ENCODE peak calls at places on chromosomes 7 and 10, in eight cellular contexts. S is CD8-positive, alpha-beta T cell; N is HCT116; U is aorta; G is lung; R is esophagus squamous epithelium; C is lower lobe of right lung; K is substantia nigra. V is an unnamed sample.

GRCh38 chr7:115299379-115300038 is 377.6 kb downstream of the MDFIC start:
- DNase-seq in G (no peak), N (no peak), S (no peak), R (no peak), K (no peak), U (no peak), C (no peak), V (peak)

GRCh38 chr7:140661124-140661523 is 11.6 kb upstream of the ADCK2 start:
- DNase-seq in U (no peak), C (no peak), R (no peak), N (no peak), K (peak), S (no peak), G (no peak), V (no peak)

GRCh38 chr7:30348083-30348560 is 63.7 kb downstream of the ZNRF2 start:
- DNase-seq in G (no peak), C (no peak), K (no peak), U (no peak), N (peak), R (no peak), S (no peak), V (no peak)

GRCh38 chr7:92824450-92824849 is 11.9 kb downstream of the CDK6 start:
- DNase-seq in S (no peak), C (no peak), R (no peak), K (no peak), U (no peak), G (no peak), N (no peak), V (no peak)

GRCh38 chr10:93816123-93816747 is 58.5 kb downstream of the LGI1 start:
- DNase-seq in C (peak), G (peak), S (no peak), K (peak), U (peak), R (no peak), N (peak), V (peak)

GRCh38 chr10:29862926-29863614 is 196.3 kb downstream of the JCAD start:
- DNase-seq in R (no peak), C (no peak), K (no peak), N (peak), U (no peak), S (no peak), G (no peak), V (no peak)

GRCh38 chr10:65565246-65565645 is 1360.6 kb upstream of the LRRTM3 start:
- DNase-seq in S (no peak), U (no peak), G (no peak), K (no peak), C (no peak), R (no peak), N (no peak), V (no peak)

GRCh38 chr7:1863091-1863900 is 193.2 kb downstream of the ELFN1 start:
- DNase-seq in U (no peak), S (no peak), N (no peak), C (no peak), G (no peak), K (no peak), R (no peak), V (no peak)

GRCh38 chr7:120110169-120110568 is 162.8 kb upstream of the KCND2 start:
- DNase-seq in R (no peak), S (no peak), C (no peak), U (no peak), G (no peak), K (no peak), N (no peak), V (peak)

GRCh38 chr10:80538481-80539185 is 931 bp downstream of the SH2D4B start:
- DNase-seq in N (no peak), C (no peak), G (peak), S (no peak), U (no peak), R (no peak), K (no peak), V (no peak)

GRCh38 chr7:30148951-30149459 is 14.2 kb downstream of the MTURN start:
- DNase-seq in K (no peak), G (peak), N (no peak), R (no peak), U (no peak), C (peak), S (no peak), V (no peak)

GRCh38 chr10:821322-821721 is 110.2 kb downstream of the LARP4B start:
- DNase-seq in S (no peak), K (no peak), G (no peak), U (no peak), R (no peak), N (no peak), C (no peak), V (no peak)

GRCh38 chr7:149808311-149808710 is 29.9 kb upstream of the ZNF862 start:
- DNase-seq in R (no peak), C (no peak), S (no peak), K (no peak), G (no peak), U (no peak), N (no peak), V (no peak)

GRCh38 chr7:126979722-126980121 is 273.0 kb downstream of the GRM8 start:
- DNase-seq in R (no peak), U (no peak), C (no peak), N (no peak), K (no peak), G (no peak), S (no peak), V (no peak)

GRCh38 chr7:126840869-126841268 is 411.9 kb downstream of the GRM8 start:
- DNase-seq in K (no peak), R (no peak), U (no peak), S (no peak), G (no peak), N (no peak), C (no peak), V (no peak)

GRCh38 chr10:117710181-117710798 is 167.7 kb downstream of the EMX2 start:
- DNase-seq in G (no peak), N (no peak), S (no peak), C (no peak), K (no peak), R (no peak), U (no peak), V (no peak)

GRCh38 chr10:113524120-113524519 is 28.7 kb upstream of the HABP2 start:
- DNase-seq in K (no peak), C (no peak), R (no peak), U (no peak), S (no peak), G (no peak), N (no peak), V (no peak)

GRCh38 chr10:110083884-110084283 is 76.1 kb downstream of the ADD3 start:
- DNase-seq in C (no peak), N (no peak), U (no peak), G (no peak), R (no peak), S (no peak), K (no peak), V (no peak)

GRCh38 chr7:41110186-41110585 is 592.7 kb downstream of the INHBA start:
- DNase-seq in K (no peak), C (no peak), G (no peak), N (no peak), U (no peak), S (no peak), R (no peak), V (no peak)

GRCh38 chr7:81482600-81483186 is 287.2 kb downstream of the HGF start:
- DNase-seq in K (no peak), U (no peak), N (peak), S (no peak), C (no peak), G (no peak), R (no peak), V (no peak)

GRCh38 chr7:3924277-3924676 is 623.2 kb downstream of the SDK1 start:
- DNase-seq in G (no peak), R (no peak), K (no peak), U (no peak), C (no peak), N (no peak), S (no peak), V (no peak)

GRCh38 chr10:5089869-5090268 is 4.3 kb upstream of the AKR1C3 start:
- DNase-seq in S (no peak), N (peak), K (no peak), C (no peak), G (no peak), R (no peak), U (no peak), V (no peak)

GRCh38 chr7:148719753-148720152 is 21.1 kb downstream of the CUL1 start:
- DNase-seq in R (no peak), S (no peak), K (no peak), N (no peak), G (no peak), U (no peak), C (no peak), V (no peak)

GRCh38 chr7:17044868-17045267 is 163.1 kb upstream of the AGR3 start:
- DNase-seq in K (no peak), R (no peak), S (no peak), C (no peak), U (no peak), G (no peak), N (no peak), V (no peak)

GRCh38 chr7:141369422-141369821 is 181.8 kb upstream of the AGK start:
- DNase-seq in S (no peak), K (no peak), C (no peak), U (no peak), G (no peak), R (no peak), N (no peak), V (no peak)

GRCh38 chr7:103487419-103487818 is 41.4 kb upstream of the SLC26A5 start:
- DNase-seq in U (no peak), N (no peak), S (no peak), C (no peak), G (no peak), K (no peak), R (no peak), V (no peak)

GRCh38 chr10:43354325-43354635 is 17.2 kb upstream of the FXYD4 start:
- DNase-seq in N (no peak), C (no peak), U (no peak), R (no peak), G (no peak), K (no peak), S (no peak), V (no peak)
- H3K27ac ChIP-seq in N (no peak), C (no peak), U (no peak), R (no peak), G (no peak), K (peak), S (no peak), V (no peak)

GRCh38 chr10:15440204-15440711 is 69.2 kb upstream of the FAM171A1 start:
- DNase-seq in G (no peak), U (peak), R (no peak), N (no peak), S (no peak), C (no peak), K (no peak), V (no peak)
- H3K27ac ChIP-seq in G (no peak), U (peak), R (no peak), N (no peak), S (no peak), C (no peak), K (no peak), V (no peak)

GRCh38 chr10:31942892-31943291 is 14.3 kb upstream of the ARHGAP12 start:
- DNase-seq in C (no peak), N (no peak), R (no peak), K (no peak), G (no peak), S (no peak), U (no peak), V (no peak)

GRCh38 chr10:31948021-31948420 is 19.4 kb upstream of the ARHGAP12 start:
- DNase-seq in K (no peak), S (no peak), U (no peak), G (no peak), N (no peak), R (no peak), C (no peak), V (no peak)

GRCh38 chr10:31944071-31944433 is 15.4 kb upstream of the ARHGAP12 start:
- DNase-seq in G (no peak), K (no peak), S (no peak), U (no peak), R (no peak), C (no peak), N (no peak), V (no peak)

GRCh38 chr10:31947144-31947926 is 18.7 kb upstream of the ARHGAP12 start:
- DNase-seq in K (no peak), C (no peak), N (peak), U (no peak), S (no peak), R (no peak), G (no peak), V (no peak)

GRCh38 chr10:31945392-31945791 is 16.8 kb upstream of the ARHGAP12 start:
- DNase-seq in K (no peak), U (no peak), S (no peak), N (no peak), R (no peak), C (no peak), G (no peak), V (no peak)
- H3K27ac ChIP-seq in K (no peak), U (no peak), S (no peak), N (peak), R (no peak), C (no peak), G (no peak), V (no peak)

GRCh38 chr10:72694476-72695369 is 2.8 kb downstream of the MCU start:
- DNase-seq in N (no peak), U (no peak), S (no peak), R (no peak), C (no peak), G (no peak), K (no peak), V (no peak)
- H3K27ac ChIP-seq in N (no peak), U (peak), S (no peak), R (no peak), C (no peak), G (no peak), K (no peak), V (no peak)

GRCh38 chr10:79137404-79137803 is 68.6 kb downstream of the ZMIZ1 start:
- DNase-seq in C (no peak), N (no peak), R (no peak), S (no peak), G (no peak), K (no peak), U (no peak), V (no peak)

GRCh38 chr10:79135790-79136189 is 67.0 kb downstream of the ZMIZ1 start:
- DNase-seq in S (no peak), K (no peak), R (no peak), G (no peak), C (no peak), N (no peak), U (no peak), V (no peak)

GRCh38 chr10:79137826-79138225 is 69.1 kb downstream of the ZMIZ1 start:
- DNase-seq in N (no peak), C (no peak), R (no peak), G (no peak), K (no peak), S (peak), U (peak), V (no peak)

GRCh38 chr10:79138449-79139123 is 69.8 kb downstream of the ZMIZ1 start:
- DNase-seq in K (no peak), U (no peak), G (no peak), N (no peak), S (no peak), C (no peak), R (no peak), V (no peak)

DNA sequence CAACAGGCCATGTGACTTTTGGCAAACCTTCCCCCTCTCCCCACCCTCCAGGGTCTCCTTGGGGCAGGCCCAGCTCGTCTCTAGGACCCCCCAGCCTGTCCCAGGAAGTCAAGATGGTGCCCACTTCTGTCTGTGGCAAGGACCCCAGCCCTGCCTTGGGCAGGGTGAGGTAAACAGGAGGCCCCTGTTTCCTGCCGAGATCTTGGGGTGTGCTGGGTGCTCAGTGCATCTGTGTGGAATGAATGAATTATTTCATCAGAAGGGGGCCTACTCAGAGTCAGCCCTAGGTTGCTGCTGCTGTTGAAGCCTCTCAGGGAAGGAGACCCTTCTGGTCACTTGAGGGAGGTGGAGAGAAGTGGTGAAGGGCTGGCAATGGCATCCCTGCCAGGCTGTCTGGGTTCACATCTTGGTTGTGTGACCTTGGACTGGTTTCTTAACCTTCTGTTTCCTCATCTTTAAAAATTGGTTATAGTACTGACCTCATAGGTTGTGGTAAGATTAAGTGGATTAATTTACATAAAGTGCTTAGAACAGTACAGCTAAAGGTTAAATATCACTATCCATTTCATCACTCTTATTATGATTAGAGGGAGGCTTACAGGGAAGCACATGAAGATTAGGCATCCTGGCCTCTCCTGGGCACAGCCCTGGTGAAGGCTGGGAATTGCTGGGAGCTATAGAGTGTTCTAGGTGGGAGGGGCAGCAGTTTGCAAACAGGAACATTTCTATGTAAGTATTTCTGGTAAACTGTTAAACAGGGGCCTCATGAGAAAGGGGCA is 67.7 kb downstream of the ZMIZ1 start:
- DNase-seq in S (no peak), U (no peak), K (no peak), C (no peak), R (no peak), G (no peak), N (no peak), V (no peak)
- H3K27ac ChIP-seq in S (peak), U (no peak), K (no peak), C (peak), R (peak), G (peak), N (no peak), V (no peak)

GRCh38 chr10:68067508-68067907 is 7.6 kb downstream of the HERC4 start:
- DNase-seq in S (no peak), R (no peak), U (no peak), N (no peak), K (no peak), G (no peak), C (no peak), V (no peak)
- H3K27ac ChIP-seq in S (no peak), R (no peak), U (no peak), N (no peak), K (no peak), G (no peak), C (no peak), V (no peak)

DNA sequence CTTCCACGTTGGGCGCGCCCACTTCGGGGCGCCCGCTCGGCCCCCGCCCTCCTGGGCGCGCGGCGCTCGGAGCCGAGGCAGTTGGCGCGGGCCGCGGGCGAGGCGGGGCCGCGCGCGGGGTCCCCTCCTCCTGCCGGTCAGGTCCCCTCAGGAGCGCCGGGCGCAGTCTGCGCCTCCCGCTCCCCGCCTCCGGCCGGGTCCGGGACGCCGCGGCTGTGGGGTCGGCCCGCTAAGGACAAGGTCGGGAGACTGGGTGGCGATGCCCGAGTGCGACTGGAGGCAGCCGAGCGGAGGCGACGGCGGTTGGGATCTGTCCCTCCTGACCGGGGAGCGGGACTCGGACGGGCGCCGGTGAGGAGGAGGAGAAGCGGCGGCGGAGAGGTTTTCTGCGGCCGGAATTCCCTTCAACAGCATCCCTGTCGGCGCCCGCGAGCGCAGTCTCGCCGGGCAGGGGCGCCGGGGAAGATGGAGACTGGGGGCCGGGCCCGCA is at the start of gene ATRNL1:
- DNase-seq in U (peak), C (no peak), K (no peak), G (no peak), S (no peak), R (no peak), N (no peak), V (no peak)
- H3K27ac ChIP-seq in U (peak), C (no peak), K (no peak), G (no peak), S (no peak), R (peak), N (no peak), V (no peak)

GRCh38 chr7:151206914-151207313 is 3.4 kb downstream of the H2BK1 start:
- DNase-seq in R (no peak), N (no peak), G (no peak), S (no peak), K (no peak), C (no peak), U (no peak), V (no peak)
- H3K27ac ChIP-seq in R (no peak), N (no peak), G (no peak), S (no peak), K (no peak), C (no peak), U (no peak), V (no peak)

GRCh38 chr7:130943336-130943901 is 209.4 kb upstream of the KLF14 start:
- DNase-seq in K (no peak), U (no peak), R (no peak), G (no peak), S (no peak), N (no peak), C (no peak), V (no peak)

GRCh38 chr7:130946110-130946509 is 212.1 kb upstream of the KLF14 start:
- DNase-seq in S (no peak), C (no peak), N (no peak), R (no peak), U (no peak), G (no peak), K (no peak), V (no peak)

GRCh38 chr7:130945411-130945811 is 211.4 kb upstream of the KLF14 start:
- DNase-seq in C (no peak), K (no peak), N (no peak), G (no peak), U (no peak), S (no peak), R (no peak), V (no peak)

GRCh38 chr7:130943981-130944380 is 210.0 kb upstream of the KLF14 start:
- DNase-seq in C (no peak), G (no peak), K (no peak), S (no peak), R (no peak), N (no peak), U (no peak), V (no peak)

GRCh38 chr7:130944997-130945396 is 211.0 kb upstream of the KLF14 start:
- DNase-seq in K (no peak), U (no peak), S (no peak), N (no peak), G (no peak), C (no peak), R (no peak), V (no peak)
- H3K27ac ChIP-seq in K (no peak), U (no peak), S (no peak), N (peak), G (no peak), C (peak), R (peak), V (no peak)